ENCODE peak calls at places on chromosome 11, in five cellular contexts. U is thoracic aorta, V is IMR-90, Z is T-cell, J is GM04503. W is an unnamed sample.

GRCh38 chr11:88680806-88681205 is 343.3 kb upstream of the CTSC start:
- DNase-seq in J (no peak), V (peak), Z (no peak), U (no peak), W (no peak)

GRCh38 chr11:43376594-43376993 is 17.9 kb downstream of the TTC17 start:
- DNase-seq in V (peak), J (peak), Z (no peak), U (no peak), W (peak)

GRCh38 chr11:32426819-32427615 is 8.3 kb downstream of the WT1 start:
- DNase-seq in Z (peak), J (no peak), V (no peak), U (no peak), W (no peak)

GRCh38 chr11:71080239-71081097 is 171.9 kb downstream of the SHANK2 start:
- DNase-seq in U (no peak), V (peak), J (peak), Z (no peak), W (peak)

GRCh38 chr11:14336507-14337503 is 22.2 kb downstream of the RRAS2 start:
- DNase-seq in U (no peak), J (peak), V (peak), Z (no peak), W (peak)

GRCh38 chr11:105490333-105490732 is 119.5 kb upstream of the GRIA4 start:
- DNase-seq in V (no peak), J (no peak), Z (no peak), U (no peak), W (no peak)

GRCh38 chr11:11425806-11426205 is 72.8 kb upstream of the CSNK2A3 start:
- DNase-seq in V (no peak), U (no peak), J (no peak), Z (no peak), W (no peak)

GRCh38 chr11:15114501-15115475 is at the start of gene INSC:
- DNase-seq in U (no peak), J (no peak), Z (no peak), V (peak), W (no peak)

GRCh38 chr11:10651579-10652361 is 41.8 kb downstream of the IRAG1 start:
- DNase-seq in U (peak), J (no peak), Z (no peak), V (no peak), W (no peak)

GRCh38 chr11:57459112-57460016 is 964 bp upstream of the RTN4RL2 start:
- DNase-seq in Z (no peak), U (no peak), J (no peak), V (peak), W (no peak)

GRCh38 chr11:134845474-134846435 is 433.7 kb upstream of the B3GAT1 start:
- DNase-seq in J (no peak), U (no peak), V (no peak), Z (no peak), W (no peak)

GRCh38 chr11:16291729-16292128 is 64.6 kb downstream of the SOX6 start:
- DNase-seq in U (no peak), Z (no peak), V (no peak), J (no peak), W (no peak)

GRCh38 chr11:13118194-13118593 is 109.1 kb downstream of the RASSF10 start:
- DNase-seq in V (peak), J (peak), U (no peak), Z (no peak), W (peak)

W was measured in HCEC 1CT.